ENCODE peak calls at places on chromosomes 2 and 18, in nine cellular contexts. J, T, Y, H, V, Q, R, A and Z are unnamed samples.

GRCh38 chr2:54103454-54104314 is 11.7 kb upstream of the ACYP2 start:
- DNase-seq in Q (no peak), R (no peak), V (no peak), A (peak; percentile 55), Y (peak; percentile 85), T (peak; percentile 60), J (peak; percentile 23), H (peak; percentile 83), Z (peak; percentile 69)

GRCh38 chr2:172102159-172102857 is 392 bp downstream of the DLX2 start:
- DNase-seq in H (no peak), A (no peak), J (no peak), Q (no peak), Y (no peak), V (no peak), T (no peak), R (no peak), Z (no peak)

GRCh38 chr2:24334245-24334633 is 26.1 kb downstream of the ITSN2 start:
- DNase-seq in R (no peak), H (no peak), T (no peak), J (no peak), Y (no peak), V (no peak), Q (no peak), A (no peak), Z (peak; percentile 64)

GRCh38 chr2:229712125-229712524 is 2.2 kb downstream of the DNER start:
- DNase-seq in Y (no peak), A (no peak), H (peak; percentile 23), T (no peak), V (no peak), R (no peak), J (no peak), Q (no peak), Z (peak; percentile 29)

GRCh38 chr18:80105369-80106167 is 3.5 kb upstream of the ADNP2 start:
- DNase-seq in Y (no peak), R (no peak), Q (no peak), T (no peak), V (no peak), H (no peak), J (no peak), A (no peak), Z (no peak)

GRCh38 chr2:45888641-45889040 is 237.2 kb downstream of the PRKCE start:
- DNase-seq in J (no peak), Q (no peak), Y (no peak), A (peak; percentile 49), V (no peak), H (no peak), R (no peak), T (no peak), Z (no peak)

GRCh38 chr2:134795765-134796164 is 42.7 kb upstream of the ACMSD start:
- DNase-seq in V (no peak), A (no peak), J (no peak), Y (no peak), T (no peak), H (no peak), R (no peak), Q (no peak), Z (no peak)

GRCh38 chr2:182066439-182067061 is 80.9 kb downstream of the PPP1R1C start:
- DNase-seq in T (no peak), H (no peak), J (no peak), A (no peak), Y (no peak), V (no peak), R (no peak), Q (no peak), Z (peak; percentile 85)

GRCh38 chr2:65715328-65715727 is 282.9 kb upstream of the SPRED2 start:
- DNase-seq in V (no peak), J (no peak), R (no peak), Q (no peak), A (no peak), T (peak; percentile 23), Y (no peak), H (no peak), Z (no peak)

GRCh38 chr2:64374686-64375085 is 79.3 kb upstream of the LGALSL start:
- DNase-seq in Q (no peak), J (no peak), R (no peak), A (no peak), T (peak; percentile 67), H (no peak), V (no peak), Y (no peak), Z (no peak)

GRCh38 chr18:26090130-26091046 is at the start of gene SS18:
- DNase-seq in T (peak; percentile 87), A (peak; percentile 92), H (peak; percentile 92), J (peak; percentile 62), R (peak; percentile 67), Y (peak; percentile 98), V (peak; percentile 88), Q (peak; percentile 98), Z (peak; percentile 96)

GRCh38 chr2:201707753-201708152 is 9.3 kb upstream of the MPP4 start:
- DNase-seq in A (no peak), Y (no peak), R (no peak), H (peak; percentile 9), T (no peak), Q (no peak), V (no peak), J (no peak), Z (peak; percentile 74)

GRCh38 chr2:218005486-218005885 is 2.7 kb upstream of the TNS1 start:
- DNase-seq in R (no peak), Y (no peak), T (no peak), Q (no peak), J (no peak), A (no peak), H (no peak), V (no peak), Z (no peak)

GRCh38 chr18:49907346-49907929 is 94.1 kb upstream of the ACAA2 start:
- DNase-seq in R (no peak), A (no peak), H (no peak), T (no peak), Q (no peak), V (no peak), Y (peak; percentile 25), J (no peak), Z (peak; percentile 32)

GRCh38 chr2:7044253-7045250 is 127.3 kb downstream of the RNF144A start:
- DNase-seq in J (no peak), T (peak; percentile 71), V (peak; percentile 54), Y (peak; percentile 51), Q (peak; percentile 89), R (no peak), H (peak; percentile 57), A (peak; percentile 63), Z (peak; percentile 62)

GRCh38 chr2:70948350-70949003 is 12.8 kb downstream of the ATP6V1B1 start:
- DNase-seq in R (no peak), V (peak; percentile 71), Q (no peak), H (peak; percentile 77), T (peak; percentile 83), Y (peak; percentile 75), J (no peak), A (peak; percentile 71), Z (peak; percentile 64)

DNA sequence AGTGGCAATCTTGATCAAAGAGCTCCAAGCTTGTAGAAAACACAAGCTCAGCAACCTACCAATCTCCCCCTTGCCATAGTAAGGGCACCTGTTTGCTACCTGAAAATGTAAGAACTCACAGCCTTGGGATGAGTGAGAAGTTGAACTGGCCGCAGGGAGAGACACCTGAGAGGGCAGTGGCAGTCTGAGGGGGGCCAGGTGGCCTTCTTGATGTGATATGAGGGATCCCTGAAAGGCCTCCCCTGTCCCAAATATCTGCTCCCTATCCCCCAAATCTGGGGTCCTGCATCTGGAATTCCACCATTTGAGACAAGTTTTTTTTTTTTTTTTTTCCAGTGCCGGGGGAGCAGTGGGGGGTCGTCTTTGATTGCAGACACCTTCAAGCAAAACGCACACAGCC is 230.2 kb upstream of the SMAD2 start:
- DNase-seq in Y (no peak), R (no peak), A (no peak), J (no peak), H (no peak), Q (no peak), V (no peak), T (no peak), Z (no peak)
- H3K4me3 ChIP-seq in Y (no peak overlapping the region), R (peak overlapping the region; percentile 67), A (no peak overlapping the region), J (peak overlapping the region; percentile 69), H (peak overlapping the region; percentile 72), Q (peak overlapping the region; percentile 55), V (no peak overlapping the region), T (no peak overlapping the region), Z (peak overlapping the region; percentile 59)

DNA sequence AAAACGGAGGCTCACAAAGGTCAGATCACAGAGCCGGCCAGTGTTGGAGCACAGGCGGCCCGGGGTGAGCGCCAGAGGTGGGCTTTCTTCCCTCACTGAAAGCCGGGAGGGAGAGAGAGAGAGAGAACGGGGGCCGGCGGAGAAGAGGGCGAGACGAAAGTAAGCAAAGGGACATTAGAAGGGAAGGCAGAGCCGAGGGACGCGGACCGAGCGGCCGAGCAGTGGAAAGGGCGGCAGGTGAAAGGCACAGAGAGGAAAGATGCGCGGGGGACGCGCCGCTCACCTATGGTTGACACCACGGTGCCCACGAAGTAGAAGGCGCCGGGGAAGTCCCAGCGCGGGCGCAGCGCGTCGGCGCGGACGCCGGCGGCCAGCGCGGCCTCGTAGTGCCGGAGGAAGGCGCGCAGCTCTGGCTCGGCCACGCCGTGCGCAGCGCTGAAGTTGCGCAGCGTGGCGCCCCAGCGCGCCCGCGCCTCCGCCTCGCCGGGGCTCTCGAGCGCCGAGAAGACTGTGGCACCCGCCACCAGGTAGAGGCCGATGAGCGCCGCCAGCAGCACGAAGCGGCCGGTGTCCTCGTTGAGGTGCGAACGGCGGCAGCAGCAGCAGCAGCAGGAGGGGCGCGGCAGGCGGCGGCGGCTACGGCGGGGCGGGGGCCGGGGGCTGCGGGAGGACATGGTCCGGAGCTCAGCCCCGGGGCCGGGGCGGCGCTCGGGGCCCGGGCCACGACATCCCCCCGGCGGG is 166.9 kb downstream of the MSH2 start:
- DNase-seq in A (no peak), H (peak; percentile 33), J (no peak), T (no peak), V (no peak), Q (no peak), Y (peak; percentile 50), R (no peak), Z (no peak)
- H3K4me3 ChIP-seq in A (no peak overlapping the region), H (peak overlapping the region; percentile 40), J (peak overlapping the region; percentile 37), T (no peak overlapping the region), V (no peak overlapping the region), Q (peak overlapping the region; percentile 38), Y (peak overlapping the region; percentile 8), R (peak overlapping the region; percentile 26), Z (no peak overlapping the region)

GRCh38 chr2:85600951-85601770 is 1.3 kb downstream of the TMEM150A start:
- DNase-seq in Y (no peak), T (no peak), A (no peak), V (no peak), H (no peak), R (no peak), J (no peak), Q (no peak), Z (no peak)
- H3K4me3 ChIP-seq in Y (no peak overlapping the region), T (peak overlapping the region; percentile 71), A (no peak overlapping the region), V (no peak overlapping the region), H (peak overlapping the region; percentile 66), R (peak overlapping the region; percentile 86), J (peak overlapping the region; percentile 60), Q (peak overlapping the region; percentile 79), Z (peak overlapping the region; percentile 80)

DNA sequence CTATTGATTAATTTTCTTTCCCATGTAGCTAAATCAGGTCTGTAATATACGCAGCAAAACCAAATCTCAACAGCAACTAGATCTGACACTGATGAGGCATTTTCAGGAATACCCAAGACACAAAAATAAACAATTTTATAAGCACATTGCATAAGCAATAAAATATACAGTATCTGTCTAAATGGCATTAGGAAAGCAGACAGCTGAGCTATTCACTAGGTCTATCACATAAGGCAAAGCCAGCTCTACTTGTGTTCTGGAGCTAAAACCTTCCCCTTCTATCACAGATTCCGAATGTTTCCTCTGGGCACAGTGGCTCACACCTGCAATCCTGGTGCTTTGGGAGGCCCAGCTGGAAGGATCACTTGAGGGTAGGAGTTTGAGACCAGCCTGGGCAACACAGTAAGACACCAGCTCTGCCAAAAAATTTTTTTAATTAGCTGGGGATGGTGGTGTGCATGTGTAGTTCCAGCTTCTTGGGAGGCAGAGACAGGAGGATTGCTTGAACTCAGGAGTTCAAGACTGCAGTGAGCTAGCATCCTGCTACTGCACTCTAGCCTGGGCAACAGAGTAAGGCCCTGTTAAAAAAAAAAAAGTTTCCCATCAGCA is 21.1 kb downstream of the PTPN2 start:
- DNase-seq in H (no peak), J (no peak), V (no peak), R (no peak), T (no peak), Q (no peak), Y (no peak), A (no peak), Z (no peak)
- H3K4me3 ChIP-seq in H (no peak overlapping the region), J (no peak overlapping the region), V (no peak overlapping the region), R (no peak overlapping the region), T (no peak overlapping the region), Q (no peak overlapping the region), Y (no peak overlapping the region), A (no peak overlapping the region), Z (no peak overlapping the region)